ENCODE peak calls at places on chromosomes 16 and 17, in nine cellular contexts. T is amygdala; F is HTR-8/SVneo; E is HCT116; C is T1000; M is GM03348; Q is stimulated activated CD8-positive, alpha-beta memory T cell treated with anti-CD3 and anti-CD28 coated beads, Interleukin-4, amount 100 ng/mL, for 1 hour; P is AG08396; D is KBM-7. B is an unnamed sample.

GRCh38 chr16:86085795-86086194 is 186.8 kb downstream of the IRF8 start:
- DNase-seq in Q (no peak), M (no peak), P (no peak), F (no peak), E (no peak), D (no peak), T (no peak), C (no peak), B (no peak)

GRCh38 chr17:72656114-72656763 is 436.2 kb downstream of the SLC39A11 start:
- DNase-seq in C (no peak), D (no peak), M (no peak), Q (no peak), T (no peak), P (no peak), F (no peak), E (no peak), B (no peak)

GRCh38 chr16:57023541-57024249 is 34.3 kb downstream of the NLRC5 start:
- DNase-seq in T (no peak), D (no peak), F (no peak), C (no peak), M (no peak), E (no peak), P (no peak), Q (peak; percentile 71), B (no peak)

GRCh38 chr17:40622509-40622928 is 25.1 kb downstream of the SMARCE1 start:
- DNase-seq in C (no peak), T (no peak), M (no peak), Q (no peak), P (no peak), D (peak; percentile 89), E (no peak), F (no peak), B (no peak)

GRCh38 chr17:9985622-9986021 is 80.6 kb upstream of the RCVRN start:
- DNase-seq in M (no peak), T (no peak), E (no peak), D (no peak), P (no peak), Q (no peak), F (no peak), C (no peak), B (no peak)

GRCh38 chr17:55735784-55736405 is 13.2 kb upstream of the TMEM100 start:
- DNase-seq in C (no peak), F (peak; percentile 23), Q (no peak), D (peak; percentile 51), E (peak; percentile 49), T (no peak), P (peak; percentile 48), M (peak; percentile 67), B (peak; percentile 53)

GRCh38 chr16:1413684-1414531 is 596 bp downstream of the UNKL start:
- DNase-seq in Q (peak; percentile 32), C (no peak), M (peak; percentile 81), D (peak; percentile 76), F (peak; percentile 56), T (no peak), E (peak; percentile 52), P (peak; percentile 75), B (peak; percentile 97)

GRCh38 chr17:80422981-80423380 is 8.0 kb downstream of the ENDOV start:
- DNase-seq in M (no peak), Q (no peak), C (no peak), D (no peak), E (no peak), F (no peak), P (no peak), T (no peak), B (peak; percentile 35)

GRCh38 chr17:72421128-72422092 is 300.6 kb downstream of the SOX9 start:
- DNase-seq in P (peak; percentile 79), E (peak; percentile 99), D (peak; percentile 4), T (no peak), C (peak; percentile 78), Q (no peak), F (peak; percentile 91), M (peak; percentile 77), B (peak; percentile 93)

GRCh38 chr16:51321251-51321650 is 170.2 kb upstream of the SALL1 start:
- DNase-seq in C (no peak), F (no peak), E (no peak), M (no peak), D (no peak), Q (no peak), T (no peak), P (peak; percentile 15), B (no peak)

GRCh38 chr16:81748476-81749198 is 30.5 kb upstream of the PLCG2 start:
- DNase-seq in Q (no peak), E (no peak), P (no peak), M (no peak), D (peak; percentile 72), T (no peak), C (no peak), F (no peak), B (no peak)